ENCODE peak calls at places on chromosomes 16 and 17, in six cellular contexts. One of them, this sample, is unnamed.

GRCh38 chr17:50905460-50905803 is 39.3 kb upstream of the TOB1 start:
- DNase-seq in HCT116: no peak
- DNase-seq in SK-N-SH: peak; percentile 71
- DNase-seq in HepG2: peak; percentile 85
- DNase-seq in H1: no peak
- DNase-seq in GM12878: no peak
- DNase-seq in this sample: no peak

GRCh38 chr16:60203525-60204124 is 1469.5 kb upstream of the GOT2 start:
- DNase-seq in HCT116: no peak
- DNase-seq in SK-N-SH: peak; percentile 2
- DNase-seq in HepG2: no peak
- DNase-seq in H1: no peak
- DNase-seq in GM12878: no peak
- DNase-seq in this sample: peak; percentile 12

GRCh38 chr16:59698341-59698979 is 964.3 kb upstream of the GOT2 start:
- DNase-seq in HCT116: no peak
- DNase-seq in SK-N-SH: no peak
- DNase-seq in HepG2: no peak
- DNase-seq in H1: no peak
- DNase-seq in GM12878: no peak
- DNase-seq in this sample: no peak

GRCh38 chr16:17529982-17530760 is 59.4 kb upstream of the XYLT1 start:
- DNase-seq in HCT116: no peak
- DNase-seq in SK-N-SH: no peak
- DNase-seq in HepG2: no peak
- DNase-seq in H1: no peak
- DNase-seq in GM12878: peak; percentile 51
- DNase-seq in this sample: no peak

GRCh38 chr16:10009691-10010090 is 172.5 kb downstream of the GRIN2A start:
- DNase-seq in HCT116: no peak
- DNase-seq in SK-N-SH: no peak
- DNase-seq in HepG2: no peak
- DNase-seq in H1: no peak
- DNase-seq in GM12878: no peak
- DNase-seq in this sample: no peak

GRCh38 chr17:13311301-13311700 is 290.4 kb downstream of the HS3ST3A1 start:
- DNase-seq in HCT116: no peak
- DNase-seq in SK-N-SH: no peak
- DNase-seq in HepG2: no peak
- DNase-seq in H1: no peak
- DNase-seq in GM12878: no peak
- DNase-seq in this sample: no peak

GRCh38 chr17:8954339-8954738 is 11.2 kb downstream of the PIK3R5 start:
- DNase-seq in HCT116: no peak
- DNase-seq in SK-N-SH: no peak
- DNase-seq in HepG2: no peak
- DNase-seq in H1: peak; percentile 27
- DNase-seq in GM12878: no peak
- DNase-seq in this sample: no peak

GRCh38 chr17:420479-421175 is 68.0 kb upstream of the RPH3AL start:
- DNase-seq in HCT116: no peak
- DNase-seq in SK-N-SH: no peak
- DNase-seq in HepG2: no peak
- DNase-seq in H1: no peak
- DNase-seq in GM12878: no peak
- DNase-seq in this sample: no peak

GRCh38 chr16:450800-451512 is 25.5 kb downstream of the RAB11FIP3 start:
- DNase-seq in HCT116: no peak
- DNase-seq in SK-N-SH: no peak
- DNase-seq in HepG2: peak; percentile 39
- DNase-seq in H1: no peak
- DNase-seq in GM12878: no peak
- DNase-seq in this sample: no peak

GRCh38 chr16:77585852-77586251 is 136.5 kb upstream of the NUDT7 start:
- DNase-seq in HCT116: peak; percentile 50
- DNase-seq in SK-N-SH: no peak
- DNase-seq in HepG2: no peak
- DNase-seq in H1: no peak
- DNase-seq in GM12878: no peak
- DNase-seq in this sample: no peak

GRCh38 chr16:87169509-87169985 is 147.6 kb downstream of the C16orf95 start:
- DNase-seq in HCT116: no peak
- DNase-seq in SK-N-SH: no peak
- DNase-seq in HepG2: peak; percentile 15
- DNase-seq in H1: no peak
- DNase-seq in GM12878: no peak
- DNase-seq in this sample: no peak

GRCh38 chr16:57091990-57092785 is at the start of gene CPNE2:
- DNase-seq in HCT116: no peak
- DNase-seq in SK-N-SH: peak; percentile 95
- DNase-seq in HepG2: no peak
- DNase-seq in H1: no peak
- DNase-seq in GM12878: no peak
- DNase-seq in this sample: peak; percentile 54

GRCh38 chr16:180101-180920 is at the start of gene HBQ1:
- DNase-seq in HCT116: no peak
- DNase-seq in SK-N-SH: peak; percentile 97
- DNase-seq in HepG2: peak; percentile 21
- DNase-seq in H1: no peak
- DNase-seq in GM12878: no peak
- DNase-seq in this sample: no peak

GRCh38 chr16:69106491-69107291 is 1.2 kb downstream of the HAS3 start:
- DNase-seq in HCT116: no peak
- DNase-seq in SK-N-SH: peak; percentile 82
- DNase-seq in HepG2: no peak
- DNase-seq in H1: no peak
- DNase-seq in GM12878: no peak
- DNase-seq in this sample: peak; percentile 28

GRCh38 chr17:66964930-66965800 is 658 bp downstream of the CACNG4 start:
- DNase-seq in HCT116: no peak
- DNase-seq in SK-N-SH: peak; percentile 99
- DNase-seq in HepG2: no peak
- DNase-seq in H1: no peak
- DNase-seq in GM12878: no peak
- DNase-seq in this sample: peak; percentile 98

GRCh38 chr16:9469512-9469911 is 378.1 kb downstream of the HAPSTR1 start:
- DNase-seq in HCT116: no peak
- DNase-seq in SK-N-SH: no peak
- DNase-seq in HepG2: peak; percentile 62
- DNase-seq in H1: no peak
- DNase-seq in GM12878: no peak
- DNase-seq in this sample: no peak

GRCh38 chr16:74449470-74449869 is 28.2 kb upstream of the CLEC18B start:
- DNase-seq in HCT116: peak; percentile 49
- DNase-seq in SK-N-SH: no peak
- DNase-seq in HepG2: no peak
- DNase-seq in H1: no peak
- DNase-seq in GM12878: no peak
- DNase-seq in this sample: no peak

GRCh38 chr17:5405400-5405799 is 14.1 kb downstream of the NUP88 start:
- DNase-seq in HCT116: no peak
- DNase-seq in SK-N-SH: no peak
- DNase-seq in HepG2: peak; percentile 91
- DNase-seq in H1: no peak
- DNase-seq in GM12878: no peak
- DNase-seq in this sample: no peak

GRCh38 chr16:65125871-65126270 is 4.0 kb upstream of the CDH11 start:
- DNase-seq in HCT116: no peak
- DNase-seq in SK-N-SH: no peak
- DNase-seq in HepG2: no peak
- DNase-seq in H1: no peak
- DNase-seq in GM12878: no peak
- DNase-seq in this sample: no peak

GRCh38 chr16:66248096-66248495 is 118.4 kb upstream of the CDH5 start:
- DNase-seq in HCT116: no peak
- DNase-seq in SK-N-SH: no peak
- DNase-seq in HepG2: no peak
- DNase-seq in H1: no peak
- DNase-seq in GM12878: no peak
- DNase-seq in this sample: no peak

GRCh38 chr17:65553009-65553645 is 8.3 kb downstream of the AXIN2 start:
- DNase-seq in HCT116: no peak
- DNase-seq in SK-N-SH: no peak
- DNase-seq in HepG2: no peak
- DNase-seq in H1: no peak
- DNase-seq in GM12878: no peak
- DNase-seq in this sample: no peak

GRCh38 chr16:88541109-88541508 is 29.1 kb upstream of the ZC3H18 start:
- DNase-seq in HCT116: no peak
- DNase-seq in SK-N-SH: no peak
- DNase-seq in HepG2: no peak
- DNase-seq in H1: no peak
- DNase-seq in GM12878: no peak
- DNase-seq in this sample: peak; percentile 42

GRCh38 chr16:11585460-11586374 is 1.0 kb downstream of the LITAF start:
- DNase-seq in HCT116: no peak
- DNase-seq in SK-N-SH: peak; percentile 61
- DNase-seq in HepG2: peak; percentile 53
- DNase-seq in H1: no peak
- DNase-seq in GM12878: no peak
- DNase-seq in this sample: no peak
- TF ChIP-seq JUND in HCT116: no peak
- TF ChIP-seq JUND in SK-N-SH: no peak
- TF ChIP-seq JUND in HepG2: no peak
- TF ChIP-seq JUND in H1: no peak
- TF ChIP-seq JUND in GM12878: no peak
- TF ChIP-seq JUND in this sample: no peak

GRCh38 chr17:69246202-69246601 is 17.6 kb upstream of the ABCA10 start:
- DNase-seq in HCT116: no peak
- DNase-seq in SK-N-SH: no peak
- DNase-seq in HepG2: no peak
- DNase-seq in H1: no peak
- DNase-seq in GM12878: no peak
- DNase-seq in this sample: no peak

GRCh38 chr17:69250641-69251040 is 22.0 kb upstream of the ABCA10 start:
- DNase-seq in HCT116: no peak
- DNase-seq in SK-N-SH: no peak
- DNase-seq in HepG2: no peak
- DNase-seq in H1: no peak
- DNase-seq in GM12878: no peak
- DNase-seq in this sample: no peak

GRCh38 chr17:69245617-69246016 is 17.0 kb upstream of the ABCA10 start:
- DNase-seq in HCT116: no peak
- DNase-seq in SK-N-SH: no peak
- DNase-seq in HepG2: no peak
- DNase-seq in H1: no peak
- DNase-seq in GM12878: no peak
- DNase-seq in this sample: no peak

GRCh38 chr17:69246726-69247375 is 18.2 kb upstream of the ABCA10 start:
- DNase-seq in HCT116: peak; percentile 55
- DNase-seq in SK-N-SH: peak; percentile 39
- DNase-seq in HepG2: peak; percentile 62
- DNase-seq in H1: no peak
- DNase-seq in GM12878: peak; percentile 25
- DNase-seq in this sample: peak; percentile 63
- TF ChIP-seq JUND in HCT116: no peak
- TF ChIP-seq JUND in SK-N-SH: no peak
- TF ChIP-seq JUND in HepG2: no peak
- TF ChIP-seq JUND in H1: no peak
- TF ChIP-seq JUND in GM12878: no peak
- TF ChIP-seq JUND in this sample: no peak

GRCh38 chr16:72199938-72200337 is 28.0 kb upstream of the PMFBP1 start:
- DNase-seq in HCT116: no peak
- DNase-seq in SK-N-SH: peak; percentile 22
- DNase-seq in HepG2: no peak
- DNase-seq in H1: no peak
- DNase-seq in GM12878: no peak
- DNase-seq in this sample: no peak

GRCh38 chr16:72201387-72201786 is 29.4 kb upstream of the PMFBP1 start:
- DNase-seq in HCT116: no peak
- DNase-seq in SK-N-SH: no peak
- DNase-seq in HepG2: no peak
- DNase-seq in H1: no peak
- DNase-seq in GM12878: no peak
- DNase-seq in this sample: no peak

GRCh38 chr16:72198641-72199250 is 26.8 kb upstream of the PMFBP1 start:
- DNase-seq in HCT116: no peak
- DNase-seq in SK-N-SH: peak; percentile 69
- DNase-seq in HepG2: no peak
- DNase-seq in H1: no peak
- DNase-seq in GM12878: no peak
- DNase-seq in this sample: no peak

GRCh38 chr16:72202014-72202413 is 30.1 kb upstream of the PMFBP1 start:
- DNase-seq in HCT116: no peak
- DNase-seq in SK-N-SH: no peak
- DNase-seq in HepG2: no peak
- DNase-seq in H1: no peak
- DNase-seq in GM12878: no peak
- DNase-seq in this sample: no peak

DNA sequence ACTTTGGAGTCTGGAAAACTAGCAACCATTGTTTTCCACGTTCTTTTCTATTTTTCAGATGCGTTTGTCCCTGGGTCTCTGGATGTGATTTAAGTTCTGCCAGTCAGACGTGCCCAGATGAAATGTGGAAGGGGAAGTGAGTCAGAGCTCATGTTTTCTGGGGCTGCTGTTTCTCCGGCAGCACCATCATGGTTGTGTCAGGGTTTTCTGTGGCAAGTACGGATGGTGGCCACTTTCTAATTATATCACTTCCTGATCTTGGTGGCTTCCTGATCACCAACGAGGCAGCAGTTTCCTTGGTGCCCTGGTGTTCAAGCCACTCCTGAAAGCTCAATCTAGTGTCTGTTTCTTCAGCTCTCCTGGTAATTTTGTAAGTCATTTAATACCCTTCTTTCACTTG is 31.4 kb upstream of the PMFBP1 start:
- DNase-seq in HCT116: no peak
- DNase-seq in SK-N-SH: no peak
- DNase-seq in HepG2: no peak
- DNase-seq in H1: no peak
- DNase-seq in GM12878: peak; percentile 49
- DNase-seq in this sample: no peak
- TF ChIP-seq JUND in HCT116: no peak
- TF ChIP-seq JUND in SK-N-SH: peak; percentile 52
- TF ChIP-seq JUND in HepG2: no peak
- TF ChIP-seq JUND in H1: no peak
- TF ChIP-seq JUND in GM12878: no peak
- TF ChIP-seq JUND in this sample: no peak

DNA sequence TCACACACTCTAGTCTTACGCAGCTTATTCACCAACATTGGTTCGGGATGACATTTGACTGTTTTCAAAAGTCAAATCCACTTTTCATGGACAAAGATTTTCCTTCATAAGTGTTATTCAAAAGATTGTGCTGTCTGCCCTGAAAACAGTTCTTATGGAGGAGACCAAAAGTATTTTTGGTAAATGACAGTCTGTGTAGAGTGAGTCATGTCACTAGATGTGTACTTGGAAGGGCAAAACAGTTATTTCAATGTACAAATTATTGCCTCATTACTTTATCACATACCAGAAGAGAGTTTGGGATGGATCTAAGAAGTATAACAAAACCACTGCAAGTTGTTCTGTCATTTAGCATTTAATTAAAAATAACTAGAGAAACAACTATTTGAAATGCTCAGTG is 265.6 kb downstream of the CDH13 start:
- DNase-seq in HCT116: no peak
- DNase-seq in SK-N-SH: no peak
- DNase-seq in HepG2: no peak
- DNase-seq in H1: no peak
- DNase-seq in GM12878: no peak
- DNase-seq in this sample: no peak
- TF ChIP-seq JUND in HCT116: no peak
- TF ChIP-seq JUND in SK-N-SH: no peak
- TF ChIP-seq JUND in HepG2: no peak
- TF ChIP-seq JUND in H1: no peak
- TF ChIP-seq JUND in GM12878: no peak
- TF ChIP-seq JUND in this sample: no peak